ENCODE peak calls at places on chromosomes 7 and 10, in six cellular contexts. W is CD4-positive, alpha-beta T cell; F is PC-9; B is A549; E is hepatocyte; G is PC-3. Q is an unnamed sample.

GRCh38 chr10:124736491-124737136 is 7.6 kb downstream of the FAM53B start:
- DNase-seq in W (no peak), F (no peak), B (peak), E (peak), G (peak), Q (peak)

GRCh38 chr10:69327463-69328345 is 49.4 kb downstream of the HK1 start:
- DNase-seq in W (peak), F (no peak), B (no peak), E (peak), G (peak), Q (no peak)

GRCh38 chr10:49541762-49542161 is 2.8 kb upstream of the ERCC6 start:
- DNase-seq in W (no peak), F (no peak), B (no peak), E (no peak), G (no peak), Q (no peak)

GRCh38 chr7:23100697-23101096 is 4.9 kb upstream of the KLHL7 start:
- DNase-seq in W (no peak), F (no peak), B (no peak), E (peak), G (no peak), Q (no peak)

GRCh38 chr7:95543312-95543711 is 53.0 kb downstream of the PDK4 start:
- DNase-seq in W (no peak), F (no peak), B (no peak), E (no peak), G (no peak), Q (no peak)

GRCh38 chr10:53846809-53847208 is 954.2 kb downstream of the PCDH15 start:
- DNase-seq in W (no peak), F (no peak), B (no peak), E (no peak), G (peak), Q (no peak)

GRCh38 chr7:158672975-158673374 is 31.6 kb downstream of the NCAPG2 start:
- DNase-seq in W (no peak), F (peak), B (peak), E (no peak), G (peak), Q (no peak)

GRCh38 chr10:93189959-93190358 is 116.3 kb downstream of the CYP26A1 start:
- DNase-seq in W (no peak), F (peak), B (no peak), E (no peak), G (peak), Q (no peak)

GRCh38 chr7:15396210-15397158 is 165.3 kb downstream of the AGMO start:
- DNase-seq in W (no peak), F (no peak), B (peak), E (no peak), G (peak), Q (no peak)

GRCh38 chr7:37987732-37988131 is 67.3 kb downstream of the EPDR1 start:
- DNase-seq in W (no peak), F (peak), B (peak), E (peak), G (peak), Q (peak)

GRCh38 chr10:51653025-51653424 is 46.4 kb downstream of the CSTF2T start:
- DNase-seq in W (no peak), F (no peak), B (no peak), E (no peak), G (no peak), Q (no peak)

GRCh38 chr10:33802566-33802965 is 468.1 kb upstream of the NRP1 start:
- DNase-seq in W (no peak), F (no peak), B (no peak), E (no peak), G (peak), Q (no peak)

GRCh38 chr10:114310346-114310745 is 71.3 kb downstream of the VWA2 start:
- DNase-seq in W (no peak), F (no peak), B (no peak), E (no peak), G (peak), Q (no peak)

GRCh38 chr10:110163841-110164240 is 43.6 kb upstream of the MXI1 start:
- DNase-seq in W (no peak), F (no peak), B (no peak), E (no peak), G (no peak), Q (no peak)

GRCh38 chr7:158343526-158343925 is 244.1 kb downstream of the PTPRN2 start:
- DNase-seq in W (no peak), F (no peak), B (no peak), E (no peak), G (no peak), Q (no peak)

GRCh38 chr10:128036746-128037542 is 89.3 kb downstream of the MKI67 start:
- DNase-seq in W (no peak), F (peak), B (peak), E (peak), G (peak), Q (peak)

GRCh38 chr7:81161459-81162075 is 242.7 kb upstream of the SEMA3C start:
- DNase-seq in W (no peak), F (peak), B (peak), E (peak), G (peak), Q (peak)

GRCh38 chr10:58967551-58968418 is 208.7 kb upstream of the PHYHIPL start:
- DNase-seq in W (no peak), F (peak), B (peak), E (peak), G (no peak), Q (no peak)

GRCh38 chr10:104333037-104333727 is 5.1 kb downstream of the ITPRIP start:
- DNase-seq in W (peak), F (no peak), B (no peak), E (no peak), G (no peak), Q (no peak)

GRCh38 chr10:132141526-132142395 is 45.0 kb upstream of the DPYSL4 start:
- DNase-seq in W (no peak), F (no peak), B (no peak), E (no peak), G (no peak), Q (no peak)

GRCh38 chr10:77834943-77835668 is 91.4 kb downstream of the DLG5 start:
- DNase-seq in W (no peak), F (no peak), B (no peak), E (no peak), G (no peak), Q (no peak)

GRCh38 chr10:132395704-132396494 is 1.1 kb upstream of the PWWP2B start:
- DNase-seq in W (peak), F (no peak), B (peak), E (peak), G (no peak), Q (no peak)

GRCh38 chr10:3008518-3009195 is 58.7 kb upstream of the PFKP start:
- DNase-seq in W (no peak), F (no peak), B (no peak), E (no peak), G (no peak), Q (no peak)

GRCh38 chr10:35635576-35635975 is 6.5 kb downstream of the FZD8 start:
- DNase-seq in W (no peak), F (no peak), B (peak), E (peak), G (peak), Q (peak)

GRCh38 chr7:7653568-7654187 is 13.1 kb downstream of the UMAD1 start:
- DNase-seq in W (no peak), F (no peak), B (peak), E (peak), G (peak), Q (no peak)

GRCh38 chr7:1742555-1743303 is 72.7 kb downstream of the ELFN1 start:
- DNase-seq in W (peak), F (no peak), B (no peak), E (peak), G (peak), Q (no peak)

GRCh38 chr10:106395061-106395749 is 769.3 kb downstream of the SORCS1 start:
- DNase-seq in W (no peak), F (no peak), B (no peak), E (no peak), G (no peak), Q (no peak)

GRCh38 chr7:106522691-106523090 is 138.3 kb downstream of the CCDC71L start:
- DNase-seq in W (no peak), F (no peak), B (no peak), E (no peak), G (no peak), Q (no peak)

GRCh38 chr7:135704698-135705097 is 23.3 kb downstream of the SLC13A4 start:
- DNase-seq in W (no peak), F (no peak), B (no peak), E (no peak), G (no peak), Q (no peak)

GRCh38 chr10:131848296-131848695 is 52.5 kb upstream of the PPP2R2D start:
- DNase-seq in W (no peak), F (no peak), B (no peak), E (no peak), G (no peak), Q (no peak)

GRCh38 chr7:114081606-114082425 is 163.0 kb upstream of the PPP1R3A start:
- DNase-seq in W (no peak), F (peak), B (peak), E (peak), G (peak), Q (peak)

GRCh38 chr10:77386833-77387232 is 250.8 kb downstream of the KCNMA1 start:
- DNase-seq in W (no peak), F (no peak), B (no peak), E (peak), G (peak), Q (no peak)

GRCh38 chr10:102420443-102420809 is 210 bp upstream of the FBXL15 start:
- DNase-seq in W (no peak), F (no peak), B (no peak), E (peak), G (peak), Q (no peak)

GRCh38 chr10:119207713-119208552 is 562 bp downstream of the GRK5 start:
- DNase-seq in W (peak), F (no peak), B (peak), E (peak), G (peak), Q (peak)

GRCh38 chr10:114634607-114634974 is 23.5 kb downstream of the ABLIM1 start:
- DNase-seq in W (no peak), F (peak), B (peak), E (peak), G (peak), Q (peak)

GRCh38 chr7:108358553-108358952 is 97.7 kb downstream of the NRCAM start:
- DNase-seq in W (no peak), F (peak), B (peak), E (peak), G (peak), Q (peak)

GRCh38 chr7:6096581-6096980 is 65.4 kb downstream of the ANKRD61 start:
- DNase-seq in W (no peak), F (no peak), B (no peak), E (no peak), G (no peak), Q (no peak)

DNA sequence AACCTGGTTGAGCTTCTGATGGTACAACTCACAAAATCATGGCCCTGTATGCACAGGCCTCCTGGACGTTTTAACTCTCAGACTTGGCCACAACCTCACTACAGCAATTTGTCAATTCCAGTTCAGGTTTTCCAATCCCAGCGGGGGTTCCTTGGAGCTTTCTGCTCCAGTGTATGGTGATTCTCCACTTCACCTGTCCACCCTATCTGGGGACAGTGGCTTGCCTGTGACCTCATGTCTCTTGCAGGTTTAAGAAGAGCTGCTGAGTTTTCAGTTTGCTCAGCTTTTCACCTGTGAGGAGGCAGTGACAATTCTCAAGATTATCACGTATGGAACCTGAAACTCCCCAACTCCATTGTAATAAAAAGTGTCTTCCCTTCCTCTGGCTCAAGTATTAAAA is 254.1 kb downstream of the DIP2C start:
- DNase-seq in W (no peak), F (no peak), B (no peak), E (no peak), G (no peak), Q (no peak)
- H3K27ac ChIP-seq in W (no peak), F (no peak), B (no peak), E (no peak), G (no peak), Q (no peak)

GRCh38 chr10:86261933-86262665 is 104.5 kb downstream of the GRID1 start:
- DNase-seq in W (no peak), F (no peak), B (peak), E (peak), G (peak), Q (peak)
- TF ChIP-seq CTCF in W (no peak), F (peak), B (peak), E (peak), G (peak), Q (no peak)

DNA sequence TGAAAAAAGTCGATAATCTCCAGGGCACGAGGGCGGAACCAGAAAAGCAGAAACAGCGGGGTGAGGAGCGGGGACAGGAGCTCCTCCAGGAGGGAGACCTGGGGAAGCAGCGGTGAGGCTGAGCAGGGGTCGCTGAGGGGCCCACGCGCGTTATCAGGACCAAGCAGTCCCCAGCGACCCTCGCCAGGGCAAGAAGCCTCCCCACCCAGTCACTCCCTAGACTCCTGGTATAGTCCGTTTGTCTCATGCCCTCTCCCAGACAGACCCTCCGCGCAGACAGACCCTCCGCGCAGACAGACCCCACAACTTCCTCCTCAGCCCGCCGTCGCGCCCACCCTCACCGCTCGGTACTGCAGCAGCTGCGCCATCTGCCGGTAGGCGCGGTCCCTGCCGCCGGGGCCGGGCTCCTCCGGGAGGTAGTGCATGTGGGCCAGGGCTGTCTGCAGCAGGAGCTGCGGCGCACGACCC is 6.3 kb downstream of the ATG9B start:
- DNase-seq in W (peak), F (no peak), B (peak), E (peak), G (peak), Q (peak)
- H3K27ac ChIP-seq in W (peak), F (no peak), B (no peak), E (no peak), G (no peak), Q (no peak)

DNA sequence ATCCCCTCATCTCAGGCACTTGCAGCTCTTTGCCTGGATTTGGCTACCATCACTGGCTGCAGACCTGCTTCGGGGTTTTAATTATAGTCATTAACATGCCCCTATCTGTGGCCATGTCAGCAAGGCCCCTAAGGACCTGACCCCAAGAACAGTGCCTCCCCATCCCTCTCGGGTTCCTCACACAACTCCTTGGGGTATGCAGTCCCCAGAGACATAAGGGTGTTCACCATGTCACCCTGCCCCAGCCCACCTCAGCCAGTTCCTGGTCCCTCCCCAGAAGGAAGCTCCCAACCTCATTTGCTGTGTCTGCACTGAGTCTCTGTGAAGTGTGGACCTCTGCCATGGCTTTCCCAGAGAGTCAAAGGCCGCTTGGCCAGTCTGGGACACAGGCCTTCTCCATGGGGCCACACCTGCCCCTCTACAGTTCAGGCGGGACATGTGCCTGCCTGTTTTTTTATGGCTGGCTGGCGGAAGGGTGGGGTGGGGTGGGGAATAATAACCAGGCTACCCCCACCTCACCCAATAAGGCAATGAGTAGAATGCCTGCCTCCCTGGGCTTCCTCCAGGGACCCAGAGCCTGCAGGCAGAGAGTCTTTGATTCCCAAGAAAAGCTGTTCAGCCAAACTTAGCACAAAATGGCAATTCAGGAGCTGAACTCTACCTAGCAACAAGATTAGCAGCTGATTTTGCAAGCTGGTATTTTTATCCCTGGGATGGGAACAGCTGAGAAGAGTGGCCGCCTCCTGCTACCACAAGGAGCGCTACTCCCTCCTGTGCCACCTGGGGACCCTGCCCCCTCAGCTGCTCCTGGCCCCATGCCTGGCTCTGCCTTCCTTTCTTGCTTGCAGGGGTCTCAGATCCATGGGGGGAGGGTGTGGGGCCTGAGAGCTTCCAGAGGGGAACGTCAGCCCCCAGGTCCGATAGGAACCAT is 23.7 kb upstream of the CAMK2B start:
- DNase-seq in W (no peak), F (no peak), B (no peak), E (no peak), G (no peak), Q (no peak)
- TF ChIP-seq CTCF in W (no peak), F (no peak), B (no peak), E (no peak), G (no peak), Q (no peak)

DNA sequence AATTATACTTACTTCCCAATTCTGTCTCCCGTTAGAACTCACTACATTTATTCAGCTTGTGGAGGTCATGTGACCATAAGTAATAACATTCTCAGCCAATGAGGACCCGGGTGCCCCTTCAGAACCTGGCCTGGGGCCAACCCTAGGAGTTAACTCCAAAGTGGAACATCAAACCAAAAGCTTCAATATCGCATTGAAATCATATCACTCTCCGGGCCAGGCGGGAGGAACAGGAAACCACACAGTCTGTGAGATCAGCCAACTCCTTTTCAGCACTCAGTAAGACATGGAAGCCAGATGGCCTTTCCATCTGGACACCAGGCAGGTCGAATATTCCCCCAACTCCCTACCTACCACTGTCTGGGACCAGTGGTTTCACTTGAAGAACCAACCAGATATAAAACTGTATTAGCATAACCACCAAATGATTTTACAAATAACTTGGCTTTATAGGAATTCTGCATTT is 5.5 kb downstream of the CREB3L2 start:
- DNase-seq in W (no peak), F (no peak), B (no peak), E (no peak), G (no peak), Q (no peak)
- H3K27ac ChIP-seq in W (no peak), F (no peak), B (no peak), E (no peak), G (no peak), Q (no peak)

GRCh38 chr10:45000764-45001381 is at the start of gene ZNF22:
- DNase-seq in W (peak), F (peak), B (peak), E (peak), G (peak), Q (peak)
- TF ChIP-seq CTCF in W (peak), F (no peak), B (no peak), E (peak), G (no peak), Q (no peak)

GRCh38 chr10:42753126-42753506 is 29.5 kb upstream of the BMS1 start:
- DNase-seq in W (peak), F (no peak), B (peak), E (peak), G (peak), Q (peak)
- H3K27ac ChIP-seq in W (no peak), F (no peak), B (peak), E (no peak), G (no peak), Q (peak)

DNA sequence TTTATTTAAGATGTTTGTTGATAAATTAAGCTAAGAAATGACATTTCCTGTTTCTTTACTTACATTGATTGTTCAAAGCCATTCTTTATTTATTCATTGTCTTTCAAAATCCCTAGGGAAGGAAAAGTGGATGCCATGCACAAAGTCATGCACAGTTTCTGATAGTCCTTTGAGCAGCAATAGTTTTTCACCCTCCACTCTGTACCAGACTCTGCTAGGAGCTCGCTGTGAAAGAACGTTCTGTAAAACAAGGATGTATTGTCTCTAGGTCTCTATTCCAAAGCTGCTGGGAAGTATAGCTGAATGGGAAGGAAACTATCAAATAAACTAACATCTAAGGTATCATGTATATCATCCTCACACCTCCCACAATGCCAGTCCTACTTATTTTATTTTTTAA is 7.8 kb upstream of the NOC3L start:
- DNase-seq in W (no peak), F (no peak), B (no peak), E (no peak), G (no peak), Q (no peak)
- TF ChIP-seq CTCF in W (no peak), F (no peak), B (no peak), E (no peak), G (no peak), Q (no peak)

DNA sequence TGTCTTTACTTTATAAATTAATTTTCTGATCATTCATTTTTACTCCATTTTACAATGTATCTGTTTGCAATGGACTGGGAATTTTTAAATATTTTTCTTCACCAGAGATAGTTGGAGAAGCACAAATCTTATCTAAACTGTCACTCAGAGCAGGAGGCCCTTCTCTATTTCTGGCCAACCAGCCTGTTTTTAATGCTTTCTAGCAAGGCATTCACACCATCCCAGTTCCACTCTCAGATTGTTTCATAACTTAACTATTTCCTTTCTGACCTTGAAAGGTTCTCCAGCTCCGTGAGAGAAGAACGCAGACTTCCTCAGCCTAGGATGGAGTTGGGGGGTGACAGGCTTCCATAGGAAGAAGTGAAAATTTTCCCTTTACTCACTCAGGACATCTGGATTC is 155.8 kb downstream of the SKIDA1 start:
- DNase-seq in W (no peak), F (no peak), B (peak), E (no peak), G (no peak), Q (no peak)
- H3K27ac ChIP-seq in W (no peak), F (no peak), B (peak), E (no peak), G (no peak), Q (no peak)

Q was measured in RWPE1.